ENCODE peak calls at places on chromosomes 3 and 15, in six cellular contexts. U is stimulated activated CD4-positive, alpha-beta T cell treated with anti-CD3 and anti-CD28 coated beads, Interleukin-2, amount 100 ng/mL, for 24 hours; W is coronary artery; L is stromal cell of bone marrow; V is activated T-cell treated with anti-CD3 and anti-CD28 coated beads for 24 hours; R is mesothelial cell of epicardium. C is an unnamed sample.

GRCh38 chr3:184262927-184263179 is 1.5 kb upstream of the CAMK2N2 start:
- DNase-seq in U (no peak), W (no peak), L (no peak), V (no peak), R (no peak), C (no peak)

GRCh38 chr15:31366169-31366734 is 39.6 kb downstream of the KLF13 start:
- DNase-seq in U (no peak), W (no peak), L (no peak), V (no peak), R (no peak), C (no peak)

GRCh38 chr3:81375921-81376320 is 385.5 kb downstream of the GBE1 start:
- DNase-seq in U (no peak), W (no peak), L (no peak), V (no peak), R (no peak), C (no peak)

GRCh38 chr3:187112934-187113793 is 26.1 kb downstream of the RPL39L start:
- DNase-seq in U (no peak), W (no peak), L (no peak), V (no peak), R (no peak), C (no peak)

GRCh38 chr3:47713655-47714054 is 68.0 kb downstream of the SMARCC1 start:
- DNase-seq in U (no peak), W (no peak), L (no peak), V (no peak), R (no peak), C (no peak)

GRCh38 chr15:68055224-68055705 is 1.1 kb downstream of the PIAS1 start:
- DNase-seq in U (peak; percentile 78), W (no peak), L (peak; percentile 21), V (peak; percentile 59), R (no peak), C (no peak)

GRCh38 chr15:48244923-48245322 is 38.8 kb downstream of the SLC12A1 start:
- DNase-seq in U (no peak), W (no peak), L (no peak), V (no peak), R (no peak), C (no peak)

GRCh38 chr3:94115482-94115881 is 52.6 kb downstream of the NSUN3 start:
- DNase-seq in U (no peak), W (no peak), L (no peak), V (no peak), R (no peak), C (no peak)

GRCh38 chr3:101591071-101591470 is 17.1 kb downstream of the PCNP start:
- DNase-seq in U (no peak), W (no peak), L (no peak), V (no peak), R (no peak), C (no peak)

GRCh38 chr15:45637552-45638033 is 2.8 kb downstream of the SQOR start:
- DNase-seq in U (peak; percentile 64), W (no peak), L (peak; percentile 79), V (peak; percentile 42), R (no peak), C (peak; percentile 80)

GRCh38 chr3:193452338-193452737 is 73.8 kb upstream of the ATP13A5 start:
- DNase-seq in U (no peak), W (no peak), L (no peak), V (no peak), R (no peak), C (no peak)

GRCh38 chr3:118884748-118885206 is 149.9 kb downstream of the IGSF11 start:
- DNase-seq in U (peak; percentile 88), W (no peak), L (peak; percentile 35), V (peak; percentile 67), R (peak; percentile 82), C (no peak)

GRCh38 chr15:29637555-29637954 is 184.7 kb downstream of the TJP1 start:
- DNase-seq in U (no peak), W (no peak), L (no peak), V (no peak), R (no peak), C (no peak)

GRCh38 chr15:60426870-60427528 is 29.2 kb upstream of the ANXA2 start:
- DNase-seq in U (no peak), W (no peak), L (peak; percentile 78), V (no peak), R (no peak), C (no peak)

GRCh38 chr15:72970965-72971746 is 81.1 kb upstream of the NEO1 start:
- DNase-seq in U (no peak), W (no peak), L (peak; percentile 49), V (no peak), R (no peak), C (no peak)

GRCh38 chr3:169110633-169111032 is 552.9 kb downstream of the MECOM start:
- DNase-seq in U (no peak), W (no peak), L (no peak), V (no peak), R (no peak), C (no peak)

GRCh38 chr3:50126287-50127211 is 28.6 kb upstream of the SEMA3F start:
- DNase-seq in U (no peak), W (no peak), L (no peak), V (no peak), R (peak; percentile 58), C (no peak)

GRCh38 chr3:159964166-159964973 is 24.3 kb upstream of the IL12A start:
- DNase-seq in U (no peak), W (no peak), L (peak; percentile 32), V (no peak), R (no peak), C (peak; percentile 38)

GRCh38 chr15:63071288-63071909 is 28.9 kb downstream of the TPM1 start:
- DNase-seq in U (no peak), W (no peak), L (no peak), V (no peak), R (no peak), C (no peak)

GRCh38 chr3:171984883-171985282 is 54.5 kb upstream of the FNDC3B start:
- DNase-seq in U (no peak), W (no peak), L (no peak), V (no peak), R (no peak), C (no peak)

GRCh38 chr3:52228751-52229291 is 3.4 kb upstream of the TLR9 start:
- DNase-seq in U (no peak), W (no peak), L (no peak), V (no peak), R (no peak), C (no peak)

GRCh38 chr3:190044142-190044541 is 76.6 kb downstream of the P3H2 start:
- DNase-seq in U (no peak), W (no peak), L (peak; percentile 43), V (no peak), R (no peak), C (no peak)

GRCh38 chr3:16370872-16371740 is 106.1 kb downstream of the OXNAD1 start:
- DNase-seq in U (no peak), W (no peak), L (no peak), V (no peak), R (no peak), C (no peak)

GRCh38 chr3:123552095-123552714 is 32.6 kb downstream of the HACD2 start:
- DNase-seq in U (no peak), W (no peak), L (no peak), V (no peak), R (no peak), C (no peak)

GRCh38 chr15:83810110-83810509 is 156.2 kb downstream of the ADAMTSL3 start:
- DNase-seq in U (no peak), W (no peak), L (no peak), V (no peak), R (no peak), C (no peak)

GRCh38 chr3:46929324-46929723 is 47.2 kb downstream of the CCDC12 start:
- DNase-seq in U (no peak), W (no peak), L (no peak), V (no peak), R (no peak), C (no peak)

C was measured in AG04449.